ENCODE peak calls at places on chromosomes 7 and 10, in seven cellular contexts. C is IMR-90, D is mesendoderm, L is neuronal stem cell, Q is H1, F is H9, B is mesenchymal stem cell. E is an unnamed sample.

GRCh38 chr7:151736403-151736909 is 140.5 kb downstream of the PRKAG2 start:
- DNase-seq in B (peak; percentile 99), Q (peak; percentile 44), D (peak; percentile 90), L (peak; percentile 51), C (peak; percentile 96), F (no peak), E (peak; percentile 45)

GRCh38 chr7:51219261-51219988 is 97.2 kb downstream of the COBL start:
- DNase-seq in Q (no peak), B (no peak), C (no peak), D (no peak), F (peak; percentile 38), L (no peak), E (no peak)

GRCh38 chr10:33134011-33134751 is 176.2 kb upstream of the ITGB1 start:
- DNase-seq in B (peak; percentile 85), D (no peak), C (peak; percentile 88), Q (no peak), L (no peak), F (no peak), E (peak; percentile 66)

GRCh38 chr10:62610649-62611229 is 193.8 kb upstream of the ADO start:
- DNase-seq in B (peak; percentile 57), F (peak; percentile 84), D (peak; percentile 80), C (peak; percentile 47), L (peak; percentile 64), Q (peak; percentile 47), E (no peak)

GRCh38 chr7:128347573-128348147 is 4.0 kb upstream of the RBM28 start:
- DNase-seq in D (peak; percentile 56), Q (no peak), L (peak; percentile 54), F (peak; percentile 48), C (peak; percentile 45), B (peak; percentile 63), E (peak; percentile 69)

GRCh38 chr10:90871279-90871760 is 454 bp upstream of the RPP30 start:
- DNase-seq in C (peak; percentile 81), L (peak; percentile 70), B (peak; percentile 90), D (peak; percentile 97), Q (no peak), F (peak; percentile 84), E (peak; percentile 48)

GRCh38 chr7:128884561-128885369 is 22.1 kb downstream of the ATP6V1F start:
- DNase-seq in F (no peak), C (no peak), D (no peak), L (no peak), Q (no peak), B (no peak), E (no peak)

GRCh38 chr10:43250925-43251663 is 15.8 kb downstream of the RASGEF1A start:
- DNase-seq in L (no peak), Q (no peak), B (no peak), C (no peak), F (peak; percentile 41), D (peak; percentile 32), E (no peak)

GRCh38 chr10:4503076-4503475 is 322.9 kb upstream of the AKR1E2 start:
- DNase-seq in Q (no peak), F (no peak), C (peak; percentile 10), D (peak; percentile 38), L (no peak), B (no peak), E (peak; percentile 68)

GRCh38 chr10:20616918-20617801 is 280.0 kb downstream of the NEBL start:
- DNase-seq in D (no peak), F (no peak), B (no peak), L (no peak), C (no peak), Q (no peak), E (no peak)

GRCh38 chr10:5679606-5680005 is 5.0 kb upstream of the TASOR2 start:
- DNase-seq in B (peak; percentile 43), D (no peak), F (no peak), L (no peak), C (peak; percentile 77), Q (no peak), E (peak; percentile 26)

GRCh38 chr10:45001382-45002148 is 842 bp downstream of the ZNF22 start:
- DNase-seq in C (peak; percentile 69), D (peak; percentile 69), Q (no peak), F (peak; percentile 42), L (no peak), B (peak; percentile 77), E (peak; percentile 57)

GRCh38 chr7:43612599-43613589 is 30.0 kb downstream of the STK17A start:
- DNase-seq in F (no peak), C (peak; percentile 61), B (peak; percentile 64), Q (no peak), D (no peak), L (no peak), E (no peak)

GRCh38 chr10:19461588-19461987 is 354.6 kb upstream of the PLXDC2 start:
- DNase-seq in F (no peak), C (no peak), B (no peak), Q (no peak), L (no peak), D (no peak), E (no peak)

GRCh38 chr7:31003721-31004120 is 40.0 kb downstream of the GHRHR start:
- DNase-seq in D (peak; percentile 60), C (no peak), B (no peak), F (no peak), L (no peak), Q (no peak), E (no peak)

GRCh38 chr7:132941905-132942304 is 140.0 kb downstream of the CHCHD3 start:
- DNase-seq in D (no peak), L (no peak), F (no peak), Q (no peak), B (no peak), C (no peak), E (no peak)

GRCh38 chr7:132941433-132941832 is 140.5 kb downstream of the CHCHD3 start:
- DNase-seq in Q (no peak), F (no peak), D (no peak), L (no peak), B (no peak), C (no peak), E (no peak)

GRCh38 chr7:132943645-132944044 is 138.2 kb downstream of the CHCHD3 start:
- DNase-seq in F (no peak), C (no peak), L (no peak), B (no peak), Q (no peak), D (no peak), E (no peak)

GRCh38 chr7:132944774-132945173 is 137.1 kb downstream of the CHCHD3 start:
- DNase-seq in D (no peak), C (no peak), Q (no peak), L (no peak), F (no peak), B (no peak), E (no peak)

DNA sequence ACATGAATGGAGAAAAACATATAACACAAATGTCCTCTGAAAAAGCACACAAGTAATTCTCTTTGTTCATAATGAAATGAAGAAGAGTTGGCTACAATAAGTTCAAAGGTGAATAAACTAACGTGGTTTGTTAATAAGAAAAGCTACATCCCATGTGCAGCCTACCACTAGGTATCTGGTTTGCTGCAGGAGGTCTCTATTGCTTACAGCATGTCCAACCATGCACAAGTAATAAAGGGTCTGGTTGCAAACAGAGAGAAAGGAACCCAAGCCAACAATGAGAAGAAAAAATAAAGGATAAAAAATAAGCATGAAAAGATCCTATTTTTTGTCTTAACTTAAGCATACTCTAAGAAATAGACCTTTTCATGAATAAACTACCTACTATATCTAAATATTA is 139.2 kb downstream of the CHCHD3 start:
- DNase-seq in F (no peak), B (no peak), L (peak; percentile 24), C (no peak), D (no peak), Q (no peak), E (no peak)
- H3K23ac ChIP-seq in F (no peak overlapping the region), B (no peak overlapping the region), L (no peak overlapping the region), C (no peak overlapping the region), D (no peak overlapping the region), Q (no peak overlapping the region), E (no peak overlapping the region)

GRCh38 chr7:77885155-77885554 is 86.6 kb downstream of the PHTF2 start:
- DNase-seq in B (no peak), D (no peak), Q (no peak), F (no peak), C (no peak), L (no peak), E (no peak)

GRCh38 chr7:77888998-77889397 is 90.4 kb downstream of the PHTF2 start:
- DNase-seq in C (no peak), F (no peak), L (no peak), B (no peak), Q (no peak), D (no peak), E (no peak)

DNA sequence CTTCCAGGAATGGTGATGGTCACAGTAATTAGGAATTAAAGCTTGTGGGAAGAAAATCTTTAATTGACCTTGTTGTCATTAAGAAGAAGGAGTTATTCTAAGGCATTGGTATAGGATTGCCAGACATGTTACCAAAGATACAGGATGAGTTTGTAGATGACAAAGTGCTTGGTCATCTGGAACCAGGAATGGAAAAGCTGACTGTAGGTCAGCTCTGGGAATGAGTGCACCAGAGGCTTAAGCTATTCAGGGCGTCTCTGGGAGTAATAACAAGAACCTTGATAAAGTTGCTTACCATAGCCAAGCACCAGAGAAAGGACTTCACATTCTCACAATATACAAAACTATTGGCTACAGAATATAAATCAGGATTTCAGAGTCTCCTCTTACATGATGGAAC is 89.0 kb downstream of the PHTF2 start:
- DNase-seq in D (no peak), F (no peak), L (no peak), C (peak; percentile 87), B (peak; percentile 89), Q (no peak), E (peak; percentile 32)
- H3K27ac ChIP-seq in D (no peak overlapping the region), F (no peak overlapping the region), L (no peak overlapping the region), C (no peak overlapping the region), B (no peak overlapping the region), Q (no peak overlapping the region), E (no peak overlapping the region)

GRCh38 chr7:100371561-100372171 is 1.6 kb upstream of the PILRA start:
- DNase-seq in F (no peak), L (no peak), B (no peak), Q (no peak), D (peak; percentile 24), C (no peak), E (no peak)

GRCh38 chr7:100372694-100373093 is 593 bp upstream of the PILRA start:
- DNase-seq in D (no peak), C (no peak), Q (no peak), F (no peak), L (no peak), B (no peak), E (no peak)

GRCh38 chr7:100372256-100372655 is 1.0 kb upstream of the PILRA start:
- DNase-seq in L (no peak), Q (no peak), C (peak; percentile 69), D (peak; percentile 47), F (no peak), B (peak; percentile 81), E (peak; percentile 37)

GRCh38 chr7:100373261-100373831 is at the start of gene PILRA:
- DNase-seq in F (no peak), B (peak; percentile 13), C (no peak), L (no peak), D (no peak), Q (no peak), E (no peak)

DNA sequence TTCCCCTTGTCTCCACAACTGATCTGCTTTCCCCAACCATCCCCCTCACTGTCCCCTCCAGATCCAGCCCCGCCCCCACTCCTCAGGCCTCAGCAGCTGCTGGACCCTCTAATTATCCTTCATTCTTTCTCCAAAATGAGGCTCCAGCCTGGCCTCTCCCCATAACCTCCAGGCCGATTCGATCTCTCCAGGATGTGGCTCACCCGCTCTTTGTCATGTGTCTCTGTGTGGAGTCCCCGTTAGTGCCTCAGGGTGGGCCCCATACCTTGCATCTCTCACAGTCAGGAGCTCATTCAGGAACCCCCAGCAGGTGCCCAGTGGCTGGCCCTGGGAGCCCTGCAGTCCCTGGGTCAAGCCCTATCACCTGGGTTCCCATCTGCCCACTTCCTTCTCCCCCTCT is 1.3 kb downstream of the PILRA start:
- DNase-seq in L (no peak), F (no peak), Q (no peak), D (no peak), C (no peak), B (no peak), E (no peak)
- H3K9ac ChIP-seq in L (no peak overlapping the region), F (no peak overlapping the region), Q (no peak overlapping the region), D (no peak overlapping the region), C (no peak overlapping the region), B (no peak overlapping the region), E (no peak overlapping the region)

GRCh38 chr10:18142151-18142550 is 1.9 kb downstream of the CACNB2 start:
- DNase-seq in L (no peak), Q (no peak), D (no peak), B (no peak), F (no peak), C (no peak), E (no peak)
- H3K23ac ChIP-seq in L (no peak overlapping the region), Q (no peak overlapping the region), D (no peak overlapping the region), B (no peak overlapping the region), F (no peak overlapping the region), C (no peak overlapping the region), E (no peak overlapping the region)

E was measured in trophoblast cell.